ENCODE peak calls at places on chromosomes 12 and 14, in six cellular contexts. U is NCI-H1417; H is fibroblast of pulmonary artery; Q is activated CD4-positive, alpha-beta T cell treated with anti-CD3 and anti-CD28 coated beads, Interleukin-2, amount 10 ng/mL, durations not matched to agents 7 days and 5 days; K is OCI-LY7; O is fibroblast of lung. J is an unnamed sample.

GRCh38 chr12:52836042-52836466 is 1.9 kb upstream of the KRT79 start:
- DNase-seq in H (peak; percentile 81), O (no peak), K (no peak), U (no peak), Q (no peak), J (no peak)

GRCh38 chr14:54582334-54582733 is 15.4 kb downstream of the SAMD4A start:
- DNase-seq in O (no peak), Q (no peak), H (no peak), K (no peak), U (no peak), J (no peak)

GRCh38 chr12:2179953-2180736 is 127.4 kb downstream of the CACNA1C start:
- DNase-seq in Q (no peak), O (peak; percentile 98), K (no peak), H (peak; percentile 92), U (no peak), J (no peak)

GRCh38 chr12:88391556-88391955 is 188.7 kb downstream of the KITLG start:
- DNase-seq in O (peak; percentile 74), Q (no peak), H (peak; percentile 88), U (no peak), K (no peak), J (no peak)

GRCh38 chr12:113340061-113340460 is 5.2 kb upstream of the SLC8B1 start:
- DNase-seq in Q (no peak), U (no peak), K (no peak), O (no peak), H (no peak), J (no peak)

GRCh38 chr14:36524874-36525745 is 5.1 kb upstream of the NKX2-1 start:
- DNase-seq in Q (no peak), O (no peak), H (no peak), U (no peak), K (no peak), J (peak; percentile 53)

GRCh38 chr12:96457191-96457930 is 32.0 kb upstream of the CFAP54 start:
- DNase-seq in O (no peak), Q (no peak), U (peak; percentile 35), H (peak; percentile 14), K (no peak), J (no peak)

GRCh38 chr12:42091769-42092168 is 52.9 kb downstream of the GXYLT1 start:
- DNase-seq in O (no peak), Q (no peak), K (no peak), U (no peak), H (no peak), J (no peak)

GRCh38 chr14:105486974-105487448 is 325 bp downstream of the CRIP1 start:
- DNase-seq in Q (peak; percentile 66), O (no peak), U (no peak), K (no peak), H (no peak), J (no peak)

GRCh38 chr12:3753549-3754284 is 808 bp upstream of the CRACR2A start:
- DNase-seq in U (no peak), K (peak; percentile 10), H (peak; percentile 31), Q (no peak), O (peak; percentile 54), J (peak; percentile 57)

GRCh38 chr12:53268637-53269562 is 801 bp downstream of the ESPL1 start:
- DNase-seq in K (peak; percentile 30), O (peak; percentile 8), U (peak; percentile 56), H (no peak), Q (no peak), J (no peak)

GRCh38 chr14:89429206-89430091 is 12.4 kb upstream of the FOXN3 start:
- DNase-seq in K (peak; percentile 58), H (no peak), O (peak; percentile 21), Q (peak; percentile 34), U (peak; percentile 76), J (peak; percentile 27)

GRCh38 chr14:69432364-69432763 is 33.9 kb downstream of the SLC39A9 start:
- DNase-seq in O (no peak), K (no peak), U (no peak), Q (no peak), H (no peak), J (no peak)

GRCh38 chr12:130375296-130375695 is 37.6 kb downstream of the PIWIL1 start:
- DNase-seq in Q (no peak), H (no peak), O (no peak), U (no peak), K (no peak), J (no peak)

GRCh38 chr12:101666017-101666728 is 31.3 kb upstream of the CHPT1 start:
- DNase-seq in H (no peak), U (no peak), K (no peak), Q (no peak), O (no peak), J (no peak)

GRCh38 chr12:109387425-109388166 is 39.9 kb downstream of the MYO1H start:
- DNase-seq in O (peak; percentile 39), Q (peak; percentile 7), H (peak; percentile 50), U (peak; percentile 45), K (peak; percentile 57), J (peak; percentile 84)

GRCh38 chr12:109385339-109386078 is 37.8 kb downstream of the MYO1H start:
- DNase-seq in H (peak; percentile 70), O (peak; percentile 69), K (peak; percentile 61), Q (peak; percentile 8), U (peak; percentile 83), J (peak; percentile 71)

GRCh38 chr14:78698991-78699390 is 528.8 kb downstream of the NRXN3 start:
- DNase-seq in U (no peak), K (no peak), O (no peak), H (no peak), Q (no peak), J (no peak)

GRCh38 chr14:23613242-23614070 is 22.7 kb upstream of the DHRS2 start:
- DNase-seq in U (peak; percentile 6), H (no peak), O (no peak), K (no peak), Q (no peak), J (no peak)

GRCh38 chr12:24222968-24223367 is 273.5 kb upstream of the SOX5 start:
- DNase-seq in H (peak; percentile 86), U (no peak), K (no peak), O (peak; percentile 83), Q (no peak), J (no peak)

GRCh38 chr14:31294736-31295398 is 87.3 kb upstream of the HECTD1 start:
- DNase-seq in U (no peak), K (no peak), Q (no peak), O (no peak), H (peak; percentile 49), J (no peak)

GRCh38 chr12:118821386-118821928 is 159.9 kb upstream of the SRRM4 start:
- DNase-seq in H (no peak), Q (no peak), U (no peak), K (no peak), O (no peak), J (peak; percentile 24)

GRCh38 chr12:28799337-28799736 is 349.7 kb upstream of the FAR2 start:
- DNase-seq in U (no peak), O (no peak), Q (no peak), K (no peak), H (no peak), J (no peak)

GRCh38 chr12:121580959-121581680 is at the start of gene KDM2B:
- DNase-seq in H (peak; percentile 72), Q (peak; percentile 43), O (peak; percentile 64), K (peak; percentile 55), U (peak; percentile 54), J (peak; percentile 51)

GRCh38 chr12:3304436-3305135 is 186.4 kb upstream of the PRMT8 start:
- DNase-seq in O (peak; percentile 71), Q (no peak), H (peak; percentile 51), K (no peak), U (peak; percentile 98), J (no peak)

GRCh38 chr14:30569903-30570226 is 10.9 kb downstream of the G2E3 start:
- DNase-seq in O (no peak), Q (no peak), U (no peak), K (no peak), H (no peak), J (no peak)

GRCh38 chr12:19150273-19150895 is 20.9 kb downstream of the PLEKHA5 start:
- DNase-seq in H (peak; percentile 38), O (no peak), U (no peak), Q (no peak), K (no peak), J (no peak)

GRCh38 chr12:2401040-2401439 is 348.3 kb downstream of the CACNA1C start:
- DNase-seq in K (no peak), U (no peak), Q (no peak), H (no peak), O (no peak), J (no peak)

GRCh38 chr12:111781085-111781658 is 14.4 kb downstream of the ALDH2 start:
- DNase-seq in O (no peak), K (no peak), H (no peak), U (no peak), Q (no peak), J (no peak)

GRCh38 chr12:479161-479560 is 19.4 kb downstream of the B4GALNT3 start:
- DNase-seq in Q (no peak), K (no peak), O (no peak), H (no peak), U (no peak), J (no peak)